ENCODE peak calls at places on chromosomes 1 and 21, in five cellular contexts. V, H, T, C and N are unnamed samples.

GRCh38 chr1:109901508-109902145 is 9.0 kb upstream of the CSF1 start:
- DNase-seq in C (no peak), V (no peak), T (no peak), H (no peak), N (no peak)

GRCh38 chr1:224922404-224923164 is 6.9 kb upstream of the DNAH14 start:
- DNase-seq in C (peak), T (peak), H (peak), V (peak), N (peak)

GRCh38 chr1:34378968-34379729 is 202.4 kb downstream of the C1orf94 start:
- DNase-seq in H (no peak), C (no peak), T (peak), V (no peak), N (no peak)

GRCh38 chr1:244173765-244174164 is 122.7 kb downstream of the ZBTB18 start:
- DNase-seq in V (peak), T (no peak), H (no peak), C (no peak), N (no peak)

GRCh38 chr1:232522189-232522588 is 107.7 kb downstream of the SIPA1L2 start:
- DNase-seq in H (no peak), C (no peak), V (no peak), T (no peak), N (no peak)

GRCh38 chr1:204544321-204544720 is 28.1 kb downstream of the MDM4 start:
- DNase-seq in T (no peak), V (no peak), H (peak), C (no peak), N (no peak)

GRCh38 chr1:8424539-8425116 is 106.7 kb downstream of the SLC45A1 start:
- DNase-seq in T (peak), C (peak), H (no peak), V (no peak), N (peak)

GRCh38 chr1:115134850-115135484 is 45.7 kb upstream of the TSPAN2 start:
- DNase-seq in H (peak), T (peak), C (peak), V (peak), N (no peak)

GRCh38 chr1:154418062-154418897 is 13.1 kb downstream of the IL6R start:
- DNase-seq in T (no peak), C (no peak), H (no peak), V (no peak), N (no peak)

GRCh38 chr1:31426249-31426922 is 13.4 kb downstream of the SERINC2 start:
- DNase-seq in T (no peak), V (no peak), C (no peak), H (no peak), N (no peak)

GRCh38 chr1:227766653-227767277 is 31.5 kb downstream of the SNAP47 start:
- DNase-seq in V (no peak), T (no peak), H (no peak), C (no peak), N (no peak)

GRCh38 chr1:11893907-11894251 is 32.3 kb downstream of the KIAA2013 start:
- DNase-seq in H (peak), C (peak), T (peak), V (peak), N (peak)

GRCh38 chr1:181345146-181345545 is 138.2 kb upstream of the CACNA1E start:
- DNase-seq in H (no peak), V (no peak), C (no peak), T (no peak), N (no peak)

GRCh38 chr1:93670141-93670540 is 11.5 kb downstream of the BCAR3 start:
- DNase-seq in T (no peak), H (peak), V (peak), C (no peak), N (no peak)

GRCh38 chr1:160171352-160171751 is 19.0 kb upstream of the CASQ1 start:
- DNase-seq in C (no peak), T (peak), V (no peak), H (peak), N (no peak)

GRCh38 chr1:215719569-215719968 is 152.5 kb downstream of the KCTD3 start:
- DNase-seq in H (peak), C (no peak), T (no peak), V (peak), N (no peak)

GRCh38 chr21:35528109-35529042 is 479.3 kb upstream of the RUNX1 start:
- DNase-seq in H (peak), V (no peak), C (no peak), T (no peak), N (no peak)

GRCh38 chr1:185279571-185279970 is 37.5 kb downstream of the IVNS1ABP start:
- DNase-seq in C (no peak), V (no peak), T (no peak), H (peak), N (no peak)

GRCh38 chr1:171343727-171344472 is 29.9 kb downstream of the FMO4 start:
- DNase-seq in V (no peak), C (no peak), H (no peak), T (no peak), N (no peak)

GRCh38 chr1:248873993-248874671 is 15.2 kb upstream of the ZNF692 start:
- DNase-seq in V (no peak), T (peak), H (no peak), C (peak), N (peak)

GRCh38 chr1:207243756-207244408 is 77.6 kb upstream of the CD55 start:
- DNase-seq in T (no peak), V (no peak), H (peak), C (peak), N (no peak)

GRCh38 chr1:7262611-7263010 is 477.4 kb downstream of the CAMTA1 start:
- DNase-seq in V (no peak), C (no peak), H (no peak), T (no peak), N (no peak)

GRCh38 chr1:241749924-241750695 is 97.9 kb upstream of the EXO1 start:
- DNase-seq in T (no peak), C (peak), H (no peak), V (no peak), N (no peak)

GRCh38 chr1:77281491-77282186 is at the start of gene AK5:
- DNase-seq in T (peak), V (peak), C (no peak), H (peak), N (peak)

GRCh38 chr1:30612666-30613065 is 110.7 kb downstream of the MATN1 start:
- DNase-seq in C (no peak), H (no peak), T (no peak), V (no peak), N (no peak)

GRCh38 chr21:14742119-14742518 is 196.0 kb upstream of the SAMSN1 start:
- DNase-seq in C (no peak), V (no peak), H (no peak), T (no peak), N (no peak)

GRCh38 chr1:110647254-110647891 is 27.4 kb downstream of the KCNA3 start:
- DNase-seq in C (no peak), H (peak), V (peak), T (no peak), N (no peak)

GRCh38 chr1:113046569-113046968 is 26.4 kb upstream of the LRIG2 start:
- DNase-seq in C (no peak), V (no peak), T (no peak), H (no peak), N (no peak)

GRCh38 chr1:156481527-156481926 is 19.0 kb downstream of the MEF2D start:
- DNase-seq in V (no peak), H (no peak), C (no peak), T (no peak), N (no peak)

GRCh38 chr1:27532119-27532695 is 42.2 kb upstream of the WASF2 start:
- DNase-seq in H (no peak), C (no peak), V (no peak), T (no peak), N (no peak)
- H3K23ac ChIP-seq in H (no peak), C (no peak), V (no peak), T (no peak), N (no peak)

DNA sequence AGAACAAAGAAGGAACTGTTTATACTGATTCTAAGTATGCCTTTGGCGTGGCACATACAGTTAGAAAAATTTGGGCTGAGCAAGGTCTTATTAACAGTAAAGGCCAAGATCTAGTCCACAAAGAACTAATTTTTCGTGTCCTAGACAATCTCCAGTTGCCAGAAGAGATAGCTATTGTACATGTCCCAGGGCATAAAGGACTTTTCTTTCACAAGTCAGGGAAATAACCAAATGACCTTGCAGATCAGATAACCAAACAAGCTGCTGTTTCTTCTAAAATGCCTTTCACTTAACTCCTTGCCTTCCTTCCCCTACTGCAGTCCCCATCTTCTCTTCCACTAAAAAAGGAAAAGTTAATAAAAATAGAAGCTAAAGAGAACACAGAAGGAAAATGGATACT is 4.0 kb downstream of the TEX50 start:
- DNase-seq in V (no peak), T (no peak), H (no peak), C (no peak), N (no peak)
- H2BK5ac ChIP-seq in V (no peak), T (no peak), H (no peak), C (no peak), N (no peak)

GRCh38 chr1:212791676-212792395 is at the start of the genes NSL1 and TATDN3:
- DNase-seq in V (peak), C (peak), T (peak), H (peak), N (peak)

GRCh38 chr1:212794561-212795014 is 2.9 kb downstream of the TATDN3 start:
- DNase-seq in T (no peak), H (no peak), C (no peak), V (peak), N (no peak)

GRCh38 chr1:212792396-212792908 is 758 bp downstream of the TATDN3 start:
- DNase-seq in T (no peak), V (no peak), H (no peak), C (no peak), N (no peak)

GRCh38 chr1:212785871-212786270 is 5.7 kb downstream of the NSL1 start:
- DNase-seq in V (no peak), H (no peak), T (no peak), C (no peak), N (no peak)

DNA sequence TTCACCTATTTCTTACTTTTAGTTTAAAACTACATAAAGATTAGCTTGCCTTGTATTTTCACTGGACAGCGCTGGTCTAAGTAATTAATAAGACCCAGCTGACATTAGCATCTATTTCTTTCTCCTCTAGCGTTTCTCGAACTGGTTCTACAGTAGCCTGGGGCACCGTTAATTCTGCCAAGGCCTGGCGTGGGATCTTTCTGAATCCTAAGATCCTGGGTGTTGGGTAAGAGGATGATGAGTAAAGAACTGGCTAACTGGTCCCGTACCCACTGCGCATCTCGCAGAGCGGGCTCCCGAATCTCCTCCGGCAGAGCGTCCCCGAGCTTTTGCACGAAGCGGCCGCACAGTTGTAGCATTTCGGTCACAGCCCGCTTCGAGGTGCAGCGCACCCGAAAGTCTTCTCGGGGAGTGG is 309 bp downstream of the NSL1 start:
- DNase-seq in C (peak), T (no peak), H (peak), V (peak), N (no peak)
- H3K23ac ChIP-seq in C (no peak), T (no peak), H (peak), V (no peak), N (no peak)

GRCh38 chr1:211638246-211638645 is 37.2 kb downstream of the NEK2 start:
- DNase-seq in H (no peak), T (no peak), C (no peak), V (no peak), N (no peak)

GRCh38 chr1:211634931-211635330 is 40.5 kb downstream of the NEK2 start:
- DNase-seq in T (no peak), H (no peak), V (no peak), C (no peak), N (no peak)

GRCh38 chr1:211638723-211639122 is 36.7 kb downstream of the NEK2 start:
- DNase-seq in C (no peak), H (no peak), T (no peak), V (no peak), N (no peak)

GRCh38 chr1:211635602-211636205 is 39.7 kb downstream of the NEK2 start:
- DNase-seq in H (peak), T (no peak), C (no peak), V (no peak), N (no peak)

GRCh38 chr1:211637066-211637465 is 38.4 kb downstream of the NEK2 start:
- DNase-seq in T (no peak), C (no peak), H (no peak), V (no peak), N (no peak)
- H2BK5ac ChIP-seq in T (no peak), C (no peak), H (no peak), V (no peak), N (no peak)

GRCh38 chr1:1599919-1600860 is at the start of gene FNDC10:
- DNase-seq in C (no peak), V (no peak), T (no peak), H (no peak), N (peak)

GRCh38 chr1:1602941-1603506 is 3.1 kb upstream of the FNDC10 start:
- DNase-seq in V (no peak), C (no peak), T (no peak), H (no peak), N (no peak)

GRCh38 chr1:1600861-1601563 is 1.1 kb upstream of the FNDC10 start:
- DNase-seq in C (no peak), T (no peak), H (no peak), V (no peak), N (no peak)

GRCh38 chr1:1602321-1602931 is 2.5 kb upstream of the FNDC10 start:
- DNase-seq in C (no peak), T (no peak), V (no peak), H (no peak), N (no peak)

DNA sequence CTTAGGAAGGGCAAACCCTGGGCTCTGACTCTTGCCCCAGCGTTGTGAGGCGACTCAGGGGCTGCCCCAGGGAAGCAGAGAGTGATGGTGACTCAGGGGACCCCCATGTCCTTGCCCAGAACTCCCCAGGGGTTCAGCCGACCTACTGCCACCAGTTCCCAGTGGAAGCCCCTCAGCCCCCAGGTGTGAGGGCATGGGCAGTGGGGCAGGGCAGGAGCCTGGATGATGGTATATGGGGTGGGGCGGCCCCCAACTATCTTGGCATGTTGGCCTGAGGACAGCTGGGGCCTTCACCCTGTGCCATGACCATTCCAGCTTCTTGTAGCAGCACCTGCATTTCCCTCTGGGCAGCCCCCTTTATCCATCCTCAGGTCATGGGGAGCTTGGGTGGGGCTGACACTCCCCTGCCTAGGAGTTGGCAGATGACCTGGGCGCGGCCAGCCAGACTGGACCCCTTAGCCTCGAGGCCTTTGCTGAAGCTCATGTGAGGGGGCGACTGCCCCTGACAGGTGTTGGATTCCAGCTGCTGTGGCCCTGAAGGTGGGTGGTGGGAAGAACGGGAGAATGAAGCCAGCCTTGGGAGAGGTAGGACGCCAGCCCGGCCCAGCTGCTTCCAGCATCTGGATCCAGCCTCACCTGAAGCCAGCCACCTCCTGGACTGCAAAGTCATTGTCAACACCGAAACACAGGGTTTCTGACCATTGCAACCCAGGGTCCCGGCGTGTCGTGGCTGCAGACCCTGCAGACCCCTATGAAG is 1.8 kb upstream of the FNDC10 start:
- DNase-seq in V (no peak), C (no peak), T (no peak), H (no peak), N (no peak)
- H3K23ac ChIP-seq in V (no peak), C (no peak), T (no peak), H (no peak), N (no peak)

GRCh38 chr21:44919913-44920693 is 596 bp downstream of the ITGB2 start:
- DNase-seq in V (no peak), T (no peak), C (no peak), H (no peak), N (no peak)
- H2BK5ac ChIP-seq in V (no peak), T (peak), C (no peak), H (no peak), N (no peak)

GRCh38 chr1:53076721-53077598 is 14.9 kb downstream of the PODN start:
- DNase-seq in T (no peak), H (no peak), C (no peak), V (no peak), N (no peak)

GRCh38 chr1:53079251-53079650 is 17.2 kb downstream of the PODN start:
- DNase-seq in T (no peak), V (no peak), H (no peak), C (no peak), N (no peak)

GRCh38 chr1:53078333-53079101 is 16.5 kb downstream of the PODN start:
- DNase-seq in T (no peak), V (no peak), C (no peak), H (no peak), N (no peak)

GRCh38 chr1:53076165-53076564 is 14.2 kb downstream of the PODN start:
- DNase-seq in H (no peak), C (no peak), V (no peak), T (no peak), N (peak)

DNA sequence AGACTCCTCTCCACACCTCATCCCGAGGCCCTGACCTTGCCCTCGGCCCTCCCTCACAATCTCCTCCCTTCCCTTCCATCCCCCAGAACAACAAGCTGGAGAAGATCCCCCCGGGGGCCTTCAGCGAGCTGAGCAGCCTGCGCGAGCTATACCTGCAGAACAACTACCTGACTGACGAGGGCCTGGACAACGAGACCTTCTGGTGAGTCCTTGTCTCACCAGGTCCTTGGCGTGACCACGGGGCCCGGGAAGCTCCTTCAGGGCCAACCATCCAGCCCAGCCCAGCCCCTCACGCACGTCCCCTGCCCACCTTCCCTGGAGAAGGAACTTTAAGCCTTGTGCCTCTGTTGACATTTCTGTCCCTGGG is 15.6 kb downstream of the PODN start:
- DNase-seq in T (no peak), C (no peak), H (no peak), V (no peak), N (no peak)
- H3K23ac ChIP-seq in T (no peak), C (no peak), H (no peak), V (no peak), N (no peak)

GRCh38 chr1:41378999-41379740 is 17.9 kb downstream of the FOXO6 start:
- DNase-seq in V (no peak), H (no peak), C (no peak), T (no peak), N (no peak)
- H2BK5ac ChIP-seq in V (no peak), H (no peak), C (no peak), T (no peak), N (no peak)